ENCODE peak calls at places on chromosomes 1 and 21, in ten cellular contexts. J, M, A, P, R, D, K, N, C and S are unnamed samples.

GRCh38 chr1:234851450-234852438 is 241.8 kb upstream of the IRF2BP2 start:
- DNase-seq in N (peak), M (no peak), C (no peak), A (no peak), K (no peak), P (no peak), J (peak), D (peak), R (no peak), S (no peak)

GRCh38 chr1:65812065-65812464 is 19.4 kb downstream of the PDE4B start:
- DNase-seq in K (no peak), C (no peak), J (peak), A (peak), N (no peak), D (peak), M (peak), P (peak), R (peak), S (no peak)

GRCh38 chr21:15514073-15514946 is 215.5 kb upstream of the USP25 start:
- DNase-seq in M (no peak), R (no peak), D (no peak), C (no peak), N (no peak), J (no peak), P (no peak), K (no peak), A (no peak), S (no peak)

GRCh38 chr1:218616681-218617080 is 271.5 kb downstream of the TGFB2 start:
- DNase-seq in J (peak), N (no peak), R (no peak), K (no peak), A (no peak), M (no peak), D (peak), C (no peak), P (no peak), S (no peak)

GRCh38 chr1:113388621-113389355 is 1.5 kb upstream of the MAGI3 start:
- DNase-seq in R (peak), M (no peak), P (no peak), C (no peak), D (no peak), K (no peak), N (peak), J (no peak), A (no peak), S (no peak)

GRCh38 chr21:37061926-37062591 is 10.8 kb downstream of the PIGP start:
- DNase-seq in A (no peak), C (no peak), P (no peak), N (no peak), D (peak), R (no peak), K (no peak), M (no peak), J (peak), S (no peak)

GRCh38 chr1:236395780-236396664 is 1.9 kb downstream of the EDARADD start:
- DNase-seq in M (no peak), K (no peak), P (no peak), A (no peak), N (no peak), J (no peak), C (no peak), D (no peak), R (no peak), S (no peak)

GRCh38 chr1:245375789-245376188 is 221.0 kb downstream of the KIF26B start:
- DNase-seq in J (no peak), N (no peak), C (no peak), M (no peak), K (no peak), D (no peak), P (no peak), A (no peak), R (no peak), S (no peak)

GRCh38 chr1:185699874-185700273 is 34.3 kb upstream of the HMCN1 start:
- DNase-seq in D (no peak), K (no peak), R (no peak), M (no peak), P (no peak), C (no peak), A (no peak), N (no peak), J (no peak), S (no peak)

DNA sequence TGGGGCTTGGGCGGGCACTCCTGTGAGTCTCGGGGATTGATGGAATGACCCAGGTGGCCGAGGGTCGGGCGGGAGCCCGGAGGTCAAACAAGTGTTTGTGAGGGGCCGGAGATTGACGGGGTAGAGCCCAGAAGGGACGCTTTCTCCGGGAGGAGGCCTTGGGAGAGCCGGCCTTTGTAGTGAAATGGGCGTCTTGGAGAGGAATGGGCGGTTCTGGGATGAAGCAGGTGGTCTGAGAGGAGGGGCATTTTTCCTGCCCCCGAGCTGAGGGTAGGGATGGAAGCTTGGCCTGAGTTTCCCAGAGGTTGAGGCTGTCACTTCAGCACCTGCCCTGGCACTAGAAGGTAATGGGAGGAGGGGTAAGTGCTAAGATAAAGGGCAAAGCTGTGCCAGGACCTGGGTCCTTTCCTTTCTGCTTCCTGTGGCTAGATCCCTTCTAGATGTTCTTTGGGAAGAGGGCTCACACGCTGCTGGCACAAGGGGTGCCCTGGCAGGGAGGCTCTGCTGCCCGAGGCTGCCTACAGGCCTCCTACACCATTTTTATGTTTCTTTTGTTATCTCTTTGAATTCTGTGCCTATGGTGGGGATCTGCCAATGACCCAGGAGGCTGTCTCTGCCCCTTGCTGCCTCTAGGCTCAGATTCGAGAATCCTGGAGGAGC is 56.1 kb downstream of the NDUFS5 start:
- DNase-seq in R (no peak), K (no peak), D (no peak), J (no peak), A (no peak), C (no peak), M (no peak), N (no peak), P (no peak), S (no peak)
- H3K4me3 ChIP-seq in R (no peak), K (peak), D (no peak), J (peak), A (peak), C (peak), M (peak), N (peak), P (no peak), S (peak)

DNA sequence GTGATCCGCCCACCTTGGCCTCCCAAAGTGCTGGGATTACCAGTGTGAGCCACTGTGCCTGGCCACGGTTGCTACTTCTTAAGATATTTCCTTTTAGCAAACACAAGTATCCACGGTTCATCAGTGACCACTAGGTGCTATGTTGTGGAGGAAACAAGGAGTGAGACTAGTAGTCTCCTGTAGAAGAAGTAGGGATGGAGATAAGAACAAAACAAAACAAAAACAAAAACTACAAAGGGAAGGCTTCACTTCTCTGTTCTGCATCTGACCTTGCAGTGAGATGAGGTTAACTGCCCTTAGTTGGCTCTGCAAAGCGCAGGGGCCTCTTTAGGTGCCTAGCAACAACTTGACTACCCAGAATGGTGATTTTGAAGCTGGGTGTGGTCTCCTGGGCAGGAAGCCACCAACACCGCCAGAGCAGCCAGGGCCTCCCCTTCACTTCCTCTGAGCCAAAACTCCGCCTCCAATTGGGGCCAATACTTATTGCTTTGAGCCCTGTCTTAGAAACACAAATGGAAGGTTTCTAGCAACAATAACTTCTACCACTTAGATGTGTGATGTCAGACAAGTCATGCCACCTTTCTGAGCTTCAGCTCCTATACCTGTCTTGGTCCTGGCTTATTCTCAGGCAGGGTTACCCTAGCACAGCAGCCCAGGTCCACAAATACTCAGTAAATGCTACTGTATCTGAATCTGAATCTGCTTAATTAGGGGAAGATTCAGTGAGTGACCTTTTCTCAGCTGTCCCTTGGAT is 12.7 kb upstream of the CDC42 start:
- DNase-seq in C (peak), M (no peak), K (peak), J (peak), N (peak), P (no peak), A (no peak), D (peak), R (no peak), S (peak)
- TF ChIP-seq CTCF in C (no peak), M (no peak), K (no peak), J (no peak), N (no peak), P (no peak), A (peak), D (peak), R (no peak), S (no peak)

DNA sequence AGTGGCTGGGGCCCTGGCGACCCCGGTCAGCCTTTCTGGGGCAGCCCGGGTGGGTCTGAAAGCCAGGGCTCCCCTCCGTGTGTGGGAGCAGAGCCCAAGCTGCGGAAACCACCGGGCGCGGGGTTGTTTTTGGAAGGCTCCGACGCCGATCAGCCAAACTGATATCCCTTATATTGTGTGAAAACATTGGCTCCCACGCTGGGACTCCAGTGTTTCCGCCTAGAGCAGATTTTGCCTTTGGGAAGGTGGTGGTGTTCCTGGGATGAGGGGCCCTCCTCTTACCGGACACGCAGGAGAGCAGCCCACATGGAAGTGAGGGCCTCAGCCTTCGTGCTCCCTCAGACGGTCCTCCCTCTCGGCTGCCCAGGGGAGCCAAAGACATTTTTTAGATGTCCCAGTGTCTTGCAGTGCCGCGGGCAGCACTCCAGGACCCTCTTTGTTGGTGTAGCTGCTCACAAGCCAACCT is 54.3 kb downstream of the NGF start:
- DNase-seq in J (no peak), K (no peak), A (no peak), C (no peak), R (no peak), M (no peak), N (no peak), D (no peak), P (no peak), S (no peak)
- H3K4me3 ChIP-seq in J (no peak), K (no peak), A (no peak), C (no peak), R (no peak), M (no peak), N (no peak), D (no peak), P (no peak), S (no peak)

GRCh38 chr1:190880352-190880751 is 402.7 kb upstream of the BRINP3 start:
- DNase-seq in N (no peak), J (no peak), A (no peak), D (no peak), K (no peak), R (no peak), M (no peak), P (no peak), C (no peak), S (no peak)
- TF ChIP-seq CTCF in N (no peak), J (no peak), A (no peak), D (no peak), K (no peak), R (no peak), M (no peak), P (no peak), C (no peak), S (no peak)

GRCh38 chr1:164589961-164590507 is 31.1 kb downstream of the PBX1 start:
- DNase-seq in C (no peak), J (no peak), N (no peak), D (no peak), M (no peak), K (no peak), R (no peak), A (no peak), P (no peak), S (no peak)
- H3K4me3 ChIP-seq in C (no peak), J (no peak), N (no peak), D (no peak), M (no peak), K (no peak), R (no peak), A (no peak), P (no peak), S (no peak)

GRCh38 chr1:87528754-87529517 is 200.3 kb downstream of the LMO4 start:
- DNase-seq in M (no peak), K (no peak), P (no peak), J (no peak), D (no peak), A (no peak), R (no peak), N (no peak), C (no peak), S (no peak)
- TF ChIP-seq CTCF in M (no peak), K (no peak), P (no peak), J (no peak), D (no peak), A (no peak), R (no peak), N (no peak), C (no peak), S (no peak)

DNA sequence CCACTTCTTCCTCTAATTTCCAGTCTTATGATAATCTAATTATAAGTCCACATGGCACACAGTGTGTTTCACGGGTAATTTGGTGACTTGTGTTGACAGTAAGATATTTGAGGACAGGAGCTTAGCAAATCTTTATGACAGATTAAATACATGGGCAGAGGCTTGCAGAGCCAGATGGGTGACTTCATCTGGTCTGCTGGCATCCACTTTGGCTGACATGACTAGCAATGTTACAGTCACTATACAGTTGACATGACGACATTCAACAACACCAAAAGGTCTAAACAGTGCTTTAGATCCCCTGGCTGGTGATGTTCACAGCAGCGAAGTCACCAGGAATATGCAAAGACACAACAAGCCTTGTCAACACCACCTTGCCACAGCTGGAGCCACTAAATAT is 147.2 kb downstream of the ETS2 start:
- DNase-seq in P (no peak), A (no peak), D (no peak), R (no peak), M (no peak), J (no peak), C (no peak), N (no peak), K (no peak), S (peak)
- H3K4me3 ChIP-seq in P (no peak), A (no peak), D (no peak), R (no peak), M (no peak), J (no peak), C (no peak), N (no peak), K (no peak), S (no peak)

DNA sequence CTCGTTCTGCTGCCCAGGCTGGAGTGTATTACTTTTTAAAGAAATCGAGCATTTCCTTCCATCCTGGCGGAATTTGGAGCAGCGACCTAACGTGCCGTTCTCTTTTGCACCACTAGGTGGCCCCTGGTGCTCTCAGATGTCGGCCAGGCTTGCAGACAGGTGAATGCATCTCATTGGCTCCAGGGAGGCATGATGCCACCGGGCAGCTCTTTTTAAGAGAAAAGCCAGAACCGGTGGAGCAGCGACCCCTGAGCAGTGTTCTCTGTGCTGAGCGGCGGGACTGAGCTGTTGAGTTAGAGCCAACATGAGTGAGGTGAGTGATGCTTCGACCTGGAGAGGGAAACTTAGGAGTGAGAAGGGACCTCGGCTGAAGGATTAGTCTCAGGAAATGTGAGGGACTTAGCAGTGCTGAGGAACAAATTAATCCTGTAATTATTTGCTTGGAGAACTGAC is at the start of gene PCP4:
- DNase-seq in A (no peak), C (peak), N (peak), D (peak), M (no peak), P (peak), J (peak), R (peak), K (peak), S (peak)
- TF ChIP-seq CTCF in A (peak), C (peak), N (peak), D (peak), M (peak), P (peak), J (peak), R (peak), K (peak), S (peak)

DNA sequence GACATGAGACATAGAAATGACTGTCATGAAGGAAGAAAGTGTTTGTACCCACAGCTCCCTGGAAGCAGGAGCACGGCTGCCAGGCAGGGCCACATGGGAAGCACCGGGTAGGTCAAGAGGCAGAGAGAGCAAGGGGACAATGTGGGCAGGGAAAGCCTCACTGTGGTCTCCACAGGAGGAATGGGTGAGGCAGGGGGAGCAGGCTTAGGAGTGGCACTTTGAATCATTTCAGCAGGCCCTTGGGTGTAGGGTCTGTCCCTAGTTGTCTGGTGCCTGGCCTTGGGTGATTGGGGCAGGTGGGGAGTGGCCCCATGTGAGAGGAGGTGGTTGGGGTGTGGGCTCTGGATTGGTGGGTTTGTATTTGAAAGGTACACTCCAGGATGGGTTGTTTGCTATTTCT is 83.9 kb downstream of the PCBP3 start:
- DNase-seq in C (no peak), K (no peak), N (no peak), R (no peak), M (no peak), A (no peak), P (no peak), J (no peak), D (no peak), S (no peak)
- H3K4me3 ChIP-seq in C (no peak), K (no peak), N (no peak), R (no peak), M (no peak), A (no peak), P (no peak), J (no peak), D (no peak), S (no peak)